ENCODE peak calls at places on chromosomes 6 and 20, in five cellular contexts. F, H, D, Z and L are unnamed samples.

GRCh38 chr20:3282271-3283221 is 43.6 kb upstream of the SLC4A11 start:
- DNase-seq in D (no peak), Z (no peak), H (no peak), F (no peak), L (no peak)

GRCh38 chr20:45340236-45340847 is 7.9 kb downstream of the SDC4 start:
- DNase-seq in H (peak), D (no peak), F (no peak), Z (no peak), L (no peak)

GRCh38 chr6:138691595-138692057 is 81.9 kb upstream of the CCDC28A start:
- DNase-seq in H (peak), F (no peak), D (no peak), Z (no peak), L (peak)

GRCh38 chr6:7909323-7910276 is 988 bp downstream of the TXNDC5 start:
- DNase-seq in Z (no peak), F (peak), D (peak), H (peak), L (peak)

GRCh38 chr6:82954937-82955577 is 110.6 kb downstream of the UBE3D start:
- DNase-seq in F (no peak), Z (no peak), H (no peak), D (no peak), L (no peak)

GRCh38 chr6:84882768-84883766 is 118.7 kb upstream of the TBX18 start:
- DNase-seq in Z (no peak), H (no peak), F (no peak), D (no peak), L (no peak)

GRCh38 chr6:53824714-53825113 is 29.9 kb downstream of the LRRC1 start:
- DNase-seq in D (no peak), F (no peak), H (no peak), Z (no peak), L (no peak)

GRCh38 chr6:113994934-113995342 is 24.0 kb upstream of the HDAC2 start:
- DNase-seq in H (no peak), D (no peak), F (no peak), Z (no peak), L (peak)

GRCh38 chr20:39897058-39897457 is 792.0 kb downstream of the MAFB start:
- DNase-seq in H (no peak), F (no peak), Z (no peak), D (no peak), L (no peak)

GRCh38 chr6:34985236-34985635 is 96.2 kb downstream of the ANKS1A start:
- DNase-seq in H (no peak), D (no peak), Z (no peak), F (no peak), L (no peak)

DNA sequence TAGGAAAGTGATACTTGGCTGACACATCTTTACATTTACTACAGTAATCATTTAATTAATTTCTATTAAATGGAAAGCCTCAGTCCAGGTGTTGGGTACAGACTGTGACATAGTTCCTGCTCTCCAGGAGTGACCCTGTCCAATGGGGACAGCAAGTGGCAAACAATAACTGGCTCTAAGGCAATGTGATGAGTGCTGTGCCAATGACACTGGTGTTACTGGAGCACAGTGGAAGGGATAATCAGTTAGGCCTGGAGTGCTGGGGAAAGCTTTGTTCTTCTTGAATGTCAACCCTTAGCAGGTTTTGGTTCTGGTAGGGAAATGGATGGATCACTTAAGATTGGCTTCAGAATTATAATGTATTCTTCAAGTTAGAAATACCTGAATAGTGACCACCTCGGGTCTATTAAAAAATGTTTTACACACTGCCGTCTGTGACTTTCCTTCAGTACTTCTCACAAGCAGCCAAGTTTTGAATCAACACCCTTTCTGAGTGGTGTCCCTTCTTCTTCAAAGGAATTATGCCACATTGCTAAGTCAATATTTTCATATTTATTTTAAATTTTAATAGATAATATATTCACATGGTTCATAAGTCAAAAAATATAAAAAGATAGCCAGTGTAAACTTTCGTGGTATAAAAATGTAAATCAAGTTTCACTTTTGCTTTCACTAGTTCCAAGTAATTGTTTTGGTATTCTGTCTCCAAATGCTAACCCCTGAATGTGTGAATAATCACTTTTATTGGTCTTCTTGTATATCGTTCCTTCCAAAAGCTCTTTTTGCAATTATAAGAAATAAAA is 9.6 kb downstream of the CMTR1 start:
- DNase-seq in Z (no peak), D (no peak), H (no peak), F (no peak), L (no peak)
- H3K27ac ChIP-seq in Z (peak), D (peak), H (peak), F (peak), L (no peak)

GRCh38 chr6:31294056-31294455 is 22.2 kb upstream of the HLA-C start:
- DNase-seq in D (no peak), Z (no peak), F (no peak), H (no peak), L (no peak)
- H3K27ac ChIP-seq in D (no peak), Z (no peak), F (no peak), H (no peak), L (no peak)

GRCh38 chr20:59784365-59785117 is 148.9 kb downstream of the SYCP2 start:
- DNase-seq in D (no peak), F (no peak), H (no peak), Z (peak), L (no peak)
- H3K27ac ChIP-seq in D (no peak), F (no peak), H (no peak), Z (no peak), L (no peak)

DNA sequence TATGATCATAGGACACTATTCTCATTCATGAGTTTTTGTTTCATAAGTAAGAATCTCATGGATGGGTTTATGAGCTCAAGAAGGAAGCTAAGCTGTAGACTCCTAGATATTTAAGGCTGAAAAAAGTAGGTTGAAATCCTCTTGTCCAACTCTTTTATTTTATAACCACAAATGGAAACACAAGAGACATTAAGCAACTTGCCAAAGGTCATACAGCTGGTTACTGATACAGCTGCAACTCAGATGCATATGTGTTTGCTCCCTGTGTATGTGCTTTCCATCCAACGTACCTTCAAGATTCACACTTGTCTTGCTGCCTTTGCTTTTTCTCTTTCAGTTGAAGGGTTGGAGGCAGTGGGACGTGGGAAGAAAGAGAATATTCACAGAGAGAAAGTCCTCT is 153.5 kb upstream of the STMND1 start:
- DNase-seq in H (no peak), D (no peak), F (no peak), Z (no peak), L (no peak)
- H3K27ac ChIP-seq in H (no peak), D (no peak), F (no peak), Z (no peak), L (no peak)

DNA sequence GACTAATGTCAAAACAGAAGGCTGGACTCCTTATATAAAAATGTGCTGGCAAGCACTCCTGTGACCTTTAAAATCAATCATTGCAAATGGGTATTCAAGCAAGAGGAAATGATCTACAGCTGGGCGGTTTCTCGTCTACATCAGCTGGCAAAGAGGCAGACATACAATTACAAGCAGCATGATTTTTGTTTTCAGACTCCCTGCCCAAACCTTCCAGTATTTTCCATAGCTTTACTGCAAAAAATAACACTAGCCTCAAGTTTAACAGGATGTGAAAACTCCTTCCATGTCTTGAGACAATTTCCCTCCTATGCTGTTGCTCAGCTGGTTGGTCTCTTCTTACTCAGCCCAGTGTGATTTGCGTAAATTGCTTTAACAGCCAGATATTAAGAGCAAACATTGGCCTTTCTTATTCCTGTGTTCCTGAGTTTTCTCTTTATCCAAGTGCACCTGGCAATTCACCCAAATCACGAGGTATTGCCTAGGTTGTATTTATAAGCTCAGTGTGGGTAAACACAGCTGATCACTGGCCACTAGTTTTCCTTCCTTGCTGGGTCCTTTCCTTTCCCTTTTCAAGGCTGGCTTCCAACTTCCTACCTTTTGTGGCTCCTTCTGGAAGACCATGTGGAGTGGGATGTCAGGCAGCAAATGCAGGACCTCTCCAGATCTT is 130.4 kb downstream of the MOXD1 start:
- DNase-seq in F (no peak), H (peak), Z (no peak), D (no peak), L (no peak)
- H3K27ac ChIP-seq in F (no peak), H (peak), Z (no peak), D (no peak), L (no peak)

GRCh38 chr6:36247691-36248090 is 22.2 kb upstream of the PNPLA1 start:
- DNase-seq in Z (no peak), H (no peak), D (no peak), F (no peak), L (no peak)

GRCh38 chr6:36249010-36249409 is 20.9 kb upstream of the PNPLA1 start:
- DNase-seq in H (no peak), Z (no peak), F (no peak), D (no peak), L (no peak)

GRCh38 chr6:36244641-36245280 is 25.1 kb upstream of the PNPLA1 start:
- DNase-seq in D (no peak), F (no peak), H (no peak), Z (no peak), L (no peak)

GRCh38 chr6:36245572-36246031 is 24.3 kb upstream of the PNPLA1 start:
- DNase-seq in Z (no peak), H (peak), D (no peak), F (no peak), L (no peak)

DNA sequence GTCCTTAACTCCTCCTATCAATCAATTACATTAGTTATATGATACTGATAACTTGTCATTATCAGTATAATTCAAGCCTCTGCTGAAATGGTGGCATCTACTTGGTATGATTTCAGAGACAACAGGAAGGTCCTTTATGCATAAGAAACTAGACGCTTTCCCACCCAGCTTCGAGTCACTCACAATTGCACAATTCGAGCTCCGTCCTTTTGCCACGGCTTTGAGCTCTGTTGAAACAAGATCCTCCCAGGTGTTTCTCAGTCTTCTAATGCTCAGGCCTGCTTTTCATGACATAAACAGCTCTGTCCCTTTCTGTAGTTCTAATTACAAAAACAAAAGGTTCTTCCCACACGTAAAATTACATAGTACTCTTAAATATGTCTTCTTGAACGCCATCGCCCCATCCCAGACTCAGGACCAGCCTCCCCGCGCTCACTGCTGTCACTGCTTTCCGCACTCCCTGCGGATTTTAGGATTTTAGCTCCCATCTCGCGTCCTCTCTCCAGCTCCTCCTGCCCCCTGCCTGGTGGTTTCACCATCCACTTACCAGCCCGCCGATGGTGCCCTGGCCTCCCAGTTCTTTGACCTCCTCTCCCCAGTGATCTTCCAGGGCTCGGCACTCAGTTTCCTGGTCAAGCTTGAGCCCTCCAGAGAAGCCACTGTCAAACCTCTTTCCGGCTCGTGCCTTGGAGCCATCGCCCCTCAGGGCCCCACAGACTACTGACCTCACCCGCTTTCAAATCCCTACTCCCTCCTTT is 23.2 kb upstream of the PNPLA1 start:
- DNase-seq in D (no peak), Z (no peak), F (no peak), H (no peak), L (no peak)
- H3K27ac ChIP-seq in D (no peak), Z (peak), F (no peak), H (no peak), L (no peak)

GRCh38 chr20:37867289-37868195 is 35.4 kb upstream of the VSTM2L start:
- DNase-seq in Z (no peak), H (no peak), D (no peak), F (no peak), L (no peak)
- H3K27ac ChIP-seq in Z (no peak), H (no peak), D (no peak), F (no peak), L (no peak)

GRCh38 chr6:20459682-20460081 is 58.0 kb downstream of the E2F3 start:
- DNase-seq in Z (no peak), H (no peak), F (no peak), D (no peak), L (no peak)
- H3K27ac ChIP-seq in Z (no peak), H (no peak), F (no peak), D (no peak), L (no peak)